ENCODE peak calls at places on chromosomes 13 and 19, in ten cellular contexts. A is astrocyte of the spinal cord, Y is NCI-H2171 treated with DMSO at 0.1 percent for 48 hours, J is naive B cell, Q is COR-L47, X is adrenal gland, D is fibroblast of mammary gland, N is RPMI7951, L is GM03348, M is AG08395. O is an unnamed sample.

GRCh38 chr13:60338754-60339153 is 58.3 kb upstream of the TDRD3 start:
- DNase-seq in A (no peak), Y (no peak), J (no peak), Q (no peak), X (no peak), D (no peak), N (no peak), L (no peak), M (no peak), O (no peak)

GRCh38 chr13:96089749-96090239 is at the start of gene HS6ST3:
- DNase-seq in A (peak; percentile 8), Y (peak; percentile 82), J (no peak), Q (peak; percentile 69), X (peak; percentile 68), D (no peak), N (no peak), L (no peak), M (peak; percentile 13), O (no peak)

GRCh38 chr19:55253842-55254624 is 4.8 kb downstream of the PPP6R1 start:
- DNase-seq in A (no peak), Y (no peak), J (peak; percentile 93), Q (peak; percentile 57), X (no peak), D (no peak), N (no peak), L (no peak), M (no peak), O (peak; percentile 91)

GRCh38 chr19:18290250-18291018 is 9.0 kb upstream of the JUND start:
- DNase-seq in A (no peak), Y (no peak), J (peak; percentile 95), Q (no peak), X (peak; percentile 49), D (no peak), N (peak; percentile 36), L (no peak), M (no peak), O (peak; percentile 73)

GRCh38 chr13:76168661-76169060 is 532.5 kb downstream of the LMO7 start:
- DNase-seq in A (no peak), Y (no peak), J (no peak), Q (no peak), X (no peak), D (no peak), N (no peak), L (no peak), M (no peak), O (no peak)

GRCh38 chr19:34881982-34882381 is 44.7 kb upstream of the ZNF30 start:
- DNase-seq in A (no peak), Y (no peak), J (no peak), Q (no peak), X (no peak), D (no peak), N (peak; percentile 9), L (no peak), M (no peak), O (no peak)

GRCh38 chr13:108897955-108898354 is 268.5 kb downstream of the MYO16 start:
- DNase-seq in A (no peak), Y (no peak), J (no peak), Q (no peak), X (no peak), D (peak; percentile 63), N (peak; percentile 17), L (peak; percentile 22), M (no peak), O (no peak)

GRCh38 chr13:88461272-88462009 is 790.3 kb downstream of the SLITRK5 start:
- DNase-seq in A (no peak), Y (no peak), J (no peak), Q (no peak), X (no peak), D (no peak), N (no peak), L (no peak), M (no peak), O (no peak)

GRCh38 chr13:67119481-67119883 is 110.7 kb downstream of the PCDH9 start:
- DNase-seq in A (peak; percentile 92), Y (peak; percentile 59), J (no peak), Q (no peak), X (no peak), D (peak; percentile 93), N (peak; percentile 14), L (peak; percentile 61), M (peak; percentile 62), O (no peak)

GRCh38 chr13:73657821-73658540 is 476.2 kb downstream of the KLF12 start:
- DNase-seq in A (peak; percentile 27), Y (peak; percentile 70), J (no peak), Q (no peak), X (no peak), D (peak; percentile 71), N (no peak), L (peak; percentile 29), M (peak; percentile 4), O (no peak)

GRCh38 chr13:91567485-91568207 is 169.2 kb downstream of the GPC5 start:
- DNase-seq in A (peak; percentile 40), Y (no peak), J (no peak), Q (no peak), X (no peak), D (no peak), N (no peak), L (no peak), M (no peak), O (no peak)

GRCh38 chr19:48169585-48169973 is 565 bp downstream of the LIG1 start:
- DNase-seq in A (peak; percentile 60), Y (peak; percentile 75), J (peak; percentile 81), Q (peak; percentile 89), X (peak; percentile 78), D (peak; percentile 55), N (peak; percentile 51), L (peak; percentile 93), M (peak; percentile 93), O (no peak)

GRCh38 chr19:45357445-45357783 is 13.0 kb downstream of the ERCC2 start:
- DNase-seq in A (no peak), Y (no peak), J (no peak), Q (no peak), X (no peak), D (no peak), N (no peak), L (no peak), M (no peak), O (no peak)

GRCh38 chr19:44948237-44948636 is 2.4 kb downstream of the APOC2 start:
- DNase-seq in A (no peak), Y (no peak), J (no peak), Q (no peak), X (no peak), D (no peak), N (no peak), L (no peak), M (no peak), O (no peak)

GRCh38 chr13:97493471-97493870 is 59.5 kb downstream of the RAP2A start:
- DNase-seq in A (no peak), Y (no peak), J (no peak), Q (no peak), X (no peak), D (peak; percentile 9), N (no peak), L (no peak), M (no peak), O (no peak)

GRCh38 chr13:31174018-31174417 is 12.3 kb upstream of the HSPH1 start:
- DNase-seq in A (peak; percentile 53), Y (no peak), J (no peak), Q (no peak), X (no peak), D (peak; percentile 22), N (peak; percentile 3), L (peak; percentile 29), M (peak; percentile 24), O (no peak)

GRCh38 chr19:3338541-3339181 is 27.7 kb upstream of the NFIC start:
- DNase-seq in A (no peak), Y (peak; percentile 24), J (no peak), Q (peak; percentile 38), X (peak; percentile 45), D (no peak), N (no peak), L (no peak), M (no peak), O (peak; percentile 44)

GRCh38 chr13:111904166-111904565 is 162.8 kb upstream of the SOX1 start:
- DNase-seq in A (no peak), Y (no peak), J (no peak), Q (no peak), X (peak; percentile 1), D (no peak), N (no peak), L (no peak), M (no peak), O (no peak)

GRCh38 chr13:50762969-50763568 is 80.4 kb downstream of the DLEU7 start:
- DNase-seq in A (no peak), Y (no peak), J (peak; percentile 28), Q (no peak), X (no peak), D (no peak), N (no peak), L (no peak), M (no peak), O (no peak)

GRCh38 chr13:38693641-38694040 is 6.8 kb downstream of the FREM2 start:
- DNase-seq in A (no peak), Y (no peak), J (no peak), Q (no peak), X (no peak), D (no peak), N (no peak), L (no peak), M (no peak), O (no peak)

GRCh38 chr19:49468199-49468598 is 5.8 kb upstream of the FLT3LG start:
- DNase-seq in A (no peak), Y (no peak), J (no peak), Q (no peak), X (no peak), D (no peak), N (no peak), L (no peak), M (no peak), O (no peak)

GRCh38 chr13:51806571-51806970 is 2.6 kb upstream of the DHRS12 start:
- DNase-seq in A (peak; percentile 30), Y (peak; percentile 42), J (no peak), Q (peak; percentile 36), X (peak; percentile 45), D (peak; percentile 44), N (peak; percentile 15), L (no peak), M (no peak), O (no peak)

GRCh38 chr19:18253716-18254115 is 20.5 kb downstream of the IQCN start:
- DNase-seq in A (no peak), Y (no peak), J (peak; percentile 41), Q (no peak), X (no peak), D (no peak), N (no peak), L (no peak), M (no peak), O (no peak)

GRCh38 chr13:48804836-48805601 is 151.3 kb downstream of the CYSLTR2 start:
- DNase-seq in A (peak; percentile 78), Y (no peak), J (no peak), Q (no peak), X (no peak), D (peak; percentile 76), N (peak; percentile 85), L (no peak), M (peak; percentile 18), O (no peak)

GRCh38 chr13:110518571-110518970 is 43.0 kb downstream of the RAB20 start:
- DNase-seq in A (no peak), Y (no peak), J (no peak), Q (no peak), X (no peak), D (no peak), N (no peak), L (no peak), M (no peak), O (no peak)

GRCh38 chr13:27926644-27927434 is 7.0 kb downstream of the PDX1 start:
- DNase-seq in A (no peak), Y (no peak), J (no peak), Q (no peak), X (no peak), D (no peak), N (no peak), L (no peak), M (no peak), O (no peak)

GRCh38 chr13:77219401-77219800 is 107.5 kb downstream of the MYCBP2 start:
- DNase-seq in A (no peak), Y (no peak), J (no peak), Q (no peak), X (no peak), D (no peak), N (no peak), L (no peak), M (no peak), O (peak; percentile 72)

GRCh38 chr19:3575260-3575741 is 2.6 kb downstream of the HMG20B start:
- DNase-seq in A (peak; percentile 41), Y (no peak), J (no peak), Q (peak; percentile 10), X (no peak), D (no peak), N (peak; percentile 52), L (no peak), M (no peak), O (peak; percentile 27)

O was measured in GF-D8.